ENCODE peak calls at places on chromosome 2, in nine cellular contexts. One of them, this sample, is unnamed.

GRCh38 chr2:207469953-207470699 is 59.6 kb upstream of the CREB1 start:
- DNase-seq in A549: no peak
- DNase-seq in right lobe of liver: no peak
- DNase-seq in tibial nerve: no peak
- DNase-seq in thyroid gland: no peak
- DNase-seq in breast epithelium: no peak
- DNase-seq in HCT116: no peak
- DNase-seq in endothelial cell of umbilical vein: no peak
- DNase-seq in gastrocnemius medialis: no peak
- DNase-seq in this sample: no peak

GRCh38 chr2:31828891-31829290 is 181.9 kb downstream of the MEMO1 start:
- DNase-seq in thyroid gland: no peak
- DNase-seq in breast epithelium: no peak
- DNase-seq in endothelial cell of umbilical vein: no peak
- DNase-seq in right lobe of liver: no peak
- DNase-seq in gastrocnemius medialis: peak; percentile 30
- DNase-seq in tibial nerve: no peak
- DNase-seq in A549: no peak
- DNase-seq in HCT116: no peak
- DNase-seq in this sample: no peak

GRCh38 chr2:230829959-230830358 is 34.8 kb upstream of the ITM2C start:
- DNase-seq in right lobe of liver: no peak
- DNase-seq in endothelial cell of umbilical vein: no peak
- DNase-seq in A549: no peak
- DNase-seq in thyroid gland: no peak
- DNase-seq in tibial nerve: no peak
- DNase-seq in HCT116: no peak
- DNase-seq in gastrocnemius medialis: no peak
- DNase-seq in breast epithelium: no peak
- DNase-seq in this sample: no peak

GRCh38 chr2:3282056-3282998 is 95.3 kb downstream of the EIPR1 start:
- DNase-seq in tibial nerve: no peak
- DNase-seq in endothelial cell of umbilical vein: no peak
- DNase-seq in breast epithelium: no peak
- DNase-seq in thyroid gland: peak; percentile 87
- DNase-seq in right lobe of liver: peak; percentile 31
- DNase-seq in A549: no peak
- DNase-seq in HCT116: no peak
- DNase-seq in gastrocnemius medialis: peak; percentile 38
- DNase-seq in this sample: peak; percentile 10

GRCh38 chr2:146634256-146635068 is 1210.4 kb upstream of the ACVR2A start:
- DNase-seq in right lobe of liver: no peak
- DNase-seq in gastrocnemius medialis: no peak
- DNase-seq in thyroid gland: no peak
- DNase-seq in HCT116: peak; percentile 72
- DNase-seq in breast epithelium: no peak
- DNase-seq in endothelial cell of umbilical vein: no peak
- DNase-seq in A549: peak; percentile 75
- DNase-seq in tibial nerve: no peak
- DNase-seq in this sample: no peak

GRCh38 chr2:188664391-188664790 is 309.8 kb upstream of the COL3A1 start:
- DNase-seq in tibial nerve: no peak
- DNase-seq in endothelial cell of umbilical vein: no peak
- DNase-seq in breast epithelium: no peak
- DNase-seq in A549: no peak
- DNase-seq in gastrocnemius medialis: peak; percentile 18
- DNase-seq in HCT116: no peak
- DNase-seq in right lobe of liver: no peak
- DNase-seq in thyroid gland: no peak
- DNase-seq in this sample: no peak

GRCh38 chr2:43605079-43605655 is 9.3 kb upstream of the THADA start:
- DNase-seq in gastrocnemius medialis: no peak
- DNase-seq in breast epithelium: no peak
- DNase-seq in thyroid gland: peak; percentile 27
- DNase-seq in right lobe of liver: no peak
- DNase-seq in tibial nerve: no peak
- DNase-seq in endothelial cell of umbilical vein: peak; percentile 43
- DNase-seq in A549: peak; percentile 79
- DNase-seq in HCT116: peak; percentile 51
- DNase-seq in this sample: no peak

GRCh38 chr2:165725421-165725820 is 68.6 kb downstream of the GALNT3 start:
- DNase-seq in HCT116: no peak
- DNase-seq in tibial nerve: no peak
- DNase-seq in right lobe of liver: no peak
- DNase-seq in endothelial cell of umbilical vein: peak; percentile 56
- DNase-seq in thyroid gland: no peak
- DNase-seq in breast epithelium: no peak
- DNase-seq in A549: no peak
- DNase-seq in gastrocnemius medialis: no peak
- DNase-seq in this sample: no peak

GRCh38 chr2:27752551-27753237 is 18.8 kb upstream of the MRPL33 start:
- DNase-seq in endothelial cell of umbilical vein: no peak
- DNase-seq in gastrocnemius medialis: no peak
- DNase-seq in tibial nerve: no peak
- DNase-seq in thyroid gland: no peak
- DNase-seq in right lobe of liver: no peak
- DNase-seq in breast epithelium: no peak
- DNase-seq in HCT116: no peak
- DNase-seq in A549: no peak
- DNase-seq in this sample: peak; percentile 76

GRCh38 chr2:57460875-57461274 is 585.7 kb upstream of the VRK2 start:
- DNase-seq in breast epithelium: no peak
- DNase-seq in A549: no peak
- DNase-seq in HCT116: no peak
- DNase-seq in right lobe of liver: no peak
- DNase-seq in thyroid gland: no peak
- DNase-seq in endothelial cell of umbilical vein: no peak
- DNase-seq in gastrocnemius medialis: no peak
- DNase-seq in tibial nerve: no peak
- DNase-seq in this sample: no peak

GRCh38 chr2:20479835-20480234 is 33.0 kb downstream of the RHOB start:
- DNase-seq in endothelial cell of umbilical vein: no peak
- DNase-seq in A549: no peak
- DNase-seq in HCT116: no peak
- DNase-seq in thyroid gland: no peak
- DNase-seq in breast epithelium: no peak
- DNase-seq in tibial nerve: no peak
- DNase-seq in gastrocnemius medialis: no peak
- DNase-seq in right lobe of liver: no peak
- DNase-seq in this sample: no peak

GRCh38 chr2:101267671-101268656 is 15.3 kb downstream of the CNOT11 start:
- DNase-seq in gastrocnemius medialis: no peak
- DNase-seq in right lobe of liver: no peak
- DNase-seq in tibial nerve: no peak
- DNase-seq in endothelial cell of umbilical vein: no peak
- DNase-seq in thyroid gland: no peak
- DNase-seq in A549: no peak
- DNase-seq in HCT116: no peak
- DNase-seq in breast epithelium: no peak
- DNase-seq in this sample: no peak

GRCh38 chr2:224948859-224949258 is 93.4 kb downstream of the DOCK10 start:
- DNase-seq in tibial nerve: no peak
- DNase-seq in HCT116: no peak
- DNase-seq in A549: no peak
- DNase-seq in right lobe of liver: no peak
- DNase-seq in breast epithelium: no peak
- DNase-seq in thyroid gland: no peak
- DNase-seq in gastrocnemius medialis: no peak
- DNase-seq in endothelial cell of umbilical vein: peak; percentile 94
- DNase-seq in this sample: no peak

GRCh38 chr2:186308347-186308746 is 177.7 kb upstream of the ZC3H15 start:
- DNase-seq in HCT116: no peak
- DNase-seq in right lobe of liver: no peak
- DNase-seq in tibial nerve: no peak
- DNase-seq in gastrocnemius medialis: no peak
- DNase-seq in A549: no peak
- DNase-seq in endothelial cell of umbilical vein: peak; percentile 13
- DNase-seq in breast epithelium: no peak
- DNase-seq in thyroid gland: no peak
- DNase-seq in this sample: no peak

GRCh38 chr2:133574186-133574585 is 5.9 kb upstream of the NCKAP5 start:
- DNase-seq in A549: no peak
- DNase-seq in HCT116: no peak
- DNase-seq in thyroid gland: no peak
- DNase-seq in right lobe of liver: no peak
- DNase-seq in endothelial cell of umbilical vein: no peak
- DNase-seq in gastrocnemius medialis: no peak
- DNase-seq in tibial nerve: no peak
- DNase-seq in breast epithelium: no peak
- DNase-seq in this sample: no peak

GRCh38 chr2:97726311-97727064 is 13.1 kb downstream of the ZAP70 start:
- DNase-seq in gastrocnemius medialis: no peak
- DNase-seq in thyroid gland: no peak
- DNase-seq in A549: no peak
- DNase-seq in right lobe of liver: peak; percentile 17
- DNase-seq in breast epithelium: no peak
- DNase-seq in endothelial cell of umbilical vein: peak; percentile 9
- DNase-seq in HCT116: no peak
- DNase-seq in tibial nerve: no peak
- DNase-seq in this sample: no peak
- H3K4me1 ChIP-seq in gastrocnemius medialis: peaks cover 7% of the 10 kb centered on the region
- H3K4me1 ChIP-seq in thyroid gland: no peaks in the 10 kb centered on the region
- H3K4me1 ChIP-seq in A549: peaks cover 3% of the 10 kb centered on the region
- H3K4me1 ChIP-seq in right lobe of liver: no peaks in the 10 kb centered on the region
- H3K4me1 ChIP-seq in breast epithelium: no peaks in the 10 kb centered on the region
- H3K4me1 ChIP-seq in endothelial cell of umbilical vein: no peaks in the 10 kb centered on the region
- H3K4me1 ChIP-seq in HCT116: peaks cover 5% of the 10 kb centered on the region
- H3K4me1 ChIP-seq in tibial nerve: no peaks in the 10 kb centered on the region
- H3K4me1 ChIP-seq in this sample: peaks cover 8% of the 10 kb centered on the region

GRCh38 chr2:107932483-107932882 is 53.8 kb upstream of the SLC5A7 start:
- DNase-seq in endothelial cell of umbilical vein: no peak
- DNase-seq in HCT116: no peak
- DNase-seq in gastrocnemius medialis: no peak
- DNase-seq in breast epithelium: no peak
- DNase-seq in tibial nerve: no peak
- DNase-seq in thyroid gland: no peak
- DNase-seq in A549: no peak
- DNase-seq in right lobe of liver: no peak
- DNase-seq in this sample: no peak

GRCh38 chr2:107932986-107933385 is 53.3 kb upstream of the SLC5A7 start:
- DNase-seq in endothelial cell of umbilical vein: no peak
- DNase-seq in gastrocnemius medialis: no peak
- DNase-seq in thyroid gland: no peak
- DNase-seq in right lobe of liver: no peak
- DNase-seq in tibial nerve: no peak
- DNase-seq in breast epithelium: no peak
- DNase-seq in A549: peak; percentile 23
- DNase-seq in HCT116: no peak
- DNase-seq in this sample: no peak

DNA sequence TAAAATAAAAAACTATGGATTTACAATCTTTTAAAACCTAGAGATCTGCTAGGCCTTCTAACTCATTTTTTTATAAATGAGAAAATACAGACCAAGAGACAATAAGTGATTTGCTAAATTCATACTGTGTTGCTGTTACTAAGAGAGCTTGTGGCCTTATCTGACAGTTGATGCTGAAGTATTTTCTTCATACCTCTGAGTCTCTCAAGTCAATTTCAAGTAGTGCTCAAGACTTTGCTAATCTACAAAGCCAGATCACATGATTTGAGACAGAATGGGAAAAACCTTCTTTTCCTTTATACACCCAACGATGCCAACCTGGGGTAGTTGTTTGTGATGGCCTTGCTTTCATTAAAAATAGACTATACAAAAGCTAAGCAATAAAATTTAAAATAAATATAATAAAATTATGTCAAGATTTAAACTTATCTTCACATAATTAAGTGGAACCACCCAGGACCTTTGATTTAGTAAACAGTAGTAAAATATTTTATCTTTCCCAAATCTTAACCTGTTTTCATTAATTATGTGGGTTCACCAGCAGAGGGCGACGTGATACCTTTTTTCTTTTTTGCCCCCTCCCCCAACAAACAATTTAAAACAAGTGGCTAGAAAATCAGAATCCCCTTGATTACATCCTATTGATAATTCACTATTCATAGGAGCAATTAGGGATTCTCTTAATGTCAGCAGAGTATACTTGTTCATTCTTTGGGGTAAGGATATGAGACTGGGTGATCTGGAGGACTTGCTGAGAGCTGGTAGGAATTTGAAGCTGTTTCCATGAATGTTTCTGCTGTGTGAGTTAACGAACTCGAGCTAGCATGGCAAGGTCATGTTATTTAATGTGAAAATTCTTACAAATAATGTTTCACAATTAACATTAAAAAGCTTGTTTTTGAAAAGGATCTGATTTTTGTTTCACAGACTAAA is 49.6 kb upstream of the SLC5A7 start:
- DNase-seq in endothelial cell of umbilical vein: no peak
- DNase-seq in A549: peak; percentile 11
- DNase-seq in gastrocnemius medialis: no peak
- DNase-seq in breast epithelium: no peak
- DNase-seq in thyroid gland: peak; percentile 5
- DNase-seq in HCT116: no peak
- DNase-seq in tibial nerve: no peak
- DNase-seq in right lobe of liver: no peak
- DNase-seq in this sample: no peak
- TF ChIP-seq CTCF in endothelial cell of umbilical vein: no peak
- TF ChIP-seq CTCF in A549: peak; percentile 81
- TF ChIP-seq CTCF in gastrocnemius medialis: peak; percentile 34
- TF ChIP-seq CTCF in breast epithelium: peak; percentile 16
- TF ChIP-seq CTCF in thyroid gland: peak; percentile 54
- TF ChIP-seq CTCF in HCT116: peak; percentile 26
- TF ChIP-seq CTCF in tibial nerve: no peak
- TF ChIP-seq CTCF in right lobe of liver: peak; percentile 55
- TF ChIP-seq CTCF in this sample: no peak

DNA sequence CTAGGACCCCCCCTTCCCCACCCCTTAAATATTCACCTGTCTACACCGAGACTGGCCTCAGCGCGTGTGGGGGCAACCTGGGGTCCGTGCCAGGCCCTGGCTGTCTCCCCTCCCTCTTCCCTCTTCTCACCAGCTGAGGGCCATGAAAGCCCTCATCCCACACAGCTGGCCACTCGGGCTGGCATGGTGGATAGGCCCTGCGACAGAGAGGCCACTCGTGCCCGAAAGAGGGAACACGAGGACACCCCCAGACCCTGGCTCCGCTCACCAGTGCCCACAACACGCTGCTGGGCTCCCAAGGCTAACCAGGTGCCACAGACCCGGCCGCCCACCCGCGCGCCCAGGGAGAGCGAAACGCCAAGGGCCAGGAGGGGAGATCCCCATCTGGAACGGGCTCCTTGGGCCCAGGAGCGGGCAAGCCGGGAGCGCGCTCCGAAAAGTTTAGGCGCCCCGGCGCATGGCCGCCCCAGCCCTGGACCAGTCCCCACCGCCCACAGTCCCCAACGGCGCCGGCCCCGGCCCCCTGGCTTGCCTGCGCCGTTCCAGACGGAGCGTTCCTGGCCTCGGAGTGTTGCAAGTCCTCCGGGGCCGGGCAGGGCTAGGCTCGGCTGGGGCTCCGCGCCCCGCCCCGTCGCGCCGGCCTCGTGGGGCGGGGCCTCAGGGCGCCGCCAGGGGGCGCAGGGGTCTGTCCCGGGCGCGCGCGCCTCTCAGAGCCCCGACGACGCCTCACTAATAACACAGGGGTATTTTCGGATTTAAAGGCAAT is at the start of gene TMBIM1:
- DNase-seq in breast epithelium: peak; percentile 73
- DNase-seq in right lobe of liver: peak; percentile 88
- DNase-seq in HCT116: no peak
- DNase-seq in gastrocnemius medialis: peak; percentile 78
- DNase-seq in endothelial cell of umbilical vein: peak; percentile 69
- DNase-seq in tibial nerve: peak; percentile 74
- DNase-seq in A549: peak; percentile 69
- DNase-seq in thyroid gland: peak; percentile 81
- DNase-seq in this sample: peak; percentile 88
- TF ChIP-seq POLR2A in breast epithelium: peak; percentile 24
- TF ChIP-seq POLR2A in right lobe of liver: peak; percentile 97
- TF ChIP-seq POLR2A in HCT116: peak; percentile 50
- TF ChIP-seq POLR2A in gastrocnemius medialis: peak; percentile 95
- TF ChIP-seq POLR2A in endothelial cell of umbilical vein: peak; percentile 68
- TF ChIP-seq POLR2A in tibial nerve: peak; percentile 96
- TF ChIP-seq POLR2A in A549: peak; percentile 56
- TF ChIP-seq POLR2A in thyroid gland: peak; percentile 86
- TF ChIP-seq POLR2A in this sample: no peak

GRCh38 chr2:118150294-118150693 is 62.0 kb downstream of the INSIG2 start:
- DNase-seq in tibial nerve: no peak
- DNase-seq in HCT116: no peak
- DNase-seq in gastrocnemius medialis: no peak
- DNase-seq in endothelial cell of umbilical vein: no peak
- DNase-seq in thyroid gland: no peak
- DNase-seq in right lobe of liver: no peak
- DNase-seq in A549: no peak
- DNase-seq in breast epithelium: no peak
- DNase-seq in this sample: no peak
- H3K4me1 ChIP-seq in tibial nerve: peaks cover 10% of the 10 kb centered on the region
- H3K4me1 ChIP-seq in HCT116: no peaks in the 10 kb centered on the region
- H3K4me1 ChIP-seq in gastrocnemius medialis: no peaks in the 10 kb centered on the region
- H3K4me1 ChIP-seq in endothelial cell of umbilical vein: no peaks in the 10 kb centered on the region
- H3K4me1 ChIP-seq in thyroid gland: no peaks in the 10 kb centered on the region
- H3K4me1 ChIP-seq in right lobe of liver: peaks cover 9% of the 10 kb centered on the region
- H3K4me1 ChIP-seq in A549: no peaks in the 10 kb centered on the region
- H3K4me1 ChIP-seq in breast epithelium: no peaks in the 10 kb centered on the region
- H3K4me1 ChIP-seq in this sample: no peaks in the 10 kb centered on the region

This sample was measured in stomach.